ENCODE peak calls at places on chromosomes 6 and 20, in six cellular contexts. One of them, this sample, is unnamed. For H3K4me1, the result is how much of the 10 kb centered on the place peaks cover.

GRCh38 chr20:44552950-44553908 is 29.1 kb upstream of the PKIG start:
- ATAC-seq in heart left ventricle: peak
- ATAC-seq in HepG2: peak
- ATAC-seq in right lobe of liver: no peak
- ATAC-seq in K562: peak
- ATAC-seq in HCT116: peak
- ATAC-seq in this sample: peak

GRCh38 chr20:48823960-48824497 is 3.8 kb downstream of the PREX1 start:
- ATAC-seq in heart left ventricle: no peak
- ATAC-seq in HepG2: no peak
- ATAC-seq in right lobe of liver: no peak
- ATAC-seq in K562: no peak
- ATAC-seq in HCT116: no peak
- ATAC-seq in this sample: no peak

GRCh38 chr20:11296221-11296620 is 621.5 kb upstream of the BTBD3 start:
- ATAC-seq in heart left ventricle: no peak
- ATAC-seq in HepG2: no peak
- ATAC-seq in right lobe of liver: no peak
- ATAC-seq in K562: no peak
- ATAC-seq in HCT116: no peak
- ATAC-seq in this sample: no peak

GRCh38 chr20:38224534-38224933 is 36.0 kb downstream of the KIAA1755 start:
- ATAC-seq in heart left ventricle: no peak
- ATAC-seq in HepG2: no peak
- ATAC-seq in right lobe of liver: no peak
- ATAC-seq in K562: no peak
- ATAC-seq in HCT116: no peak
- ATAC-seq in this sample: no peak

GRCh38 chr20:34143951-34144350 is 31.9 kb upstream of the EIF2S2 start:
- ATAC-seq in heart left ventricle: no peak
- ATAC-seq in HepG2: peak
- ATAC-seq in right lobe of liver: peak
- ATAC-seq in K562: peak
- ATAC-seq in HCT116: no peak
- ATAC-seq in this sample: no peak

GRCh38 chr6:108275971-108276370 is 15.1 kb upstream of the SNX3 start:
- ATAC-seq in heart left ventricle: no peak
- ATAC-seq in HepG2: peak
- ATAC-seq in right lobe of liver: no peak
- ATAC-seq in K562: peak
- ATAC-seq in HCT116: no peak
- ATAC-seq in this sample: no peak

GRCh38 chr6:115216835-115217234 is 843.9 kb downstream of the FRK start:
- ATAC-seq in heart left ventricle: no peak
- ATAC-seq in HepG2: no peak
- ATAC-seq in right lobe of liver: no peak
- ATAC-seq in K562: no peak
- ATAC-seq in HCT116: no peak
- ATAC-seq in this sample: no peak

GRCh38 chr6:165181951-165182414 is 127.4 kb downstream of the C6orf118 start:
- ATAC-seq in heart left ventricle: no peak
- ATAC-seq in HepG2: no peak
- ATAC-seq in right lobe of liver: no peak
- ATAC-seq in K562: no peak
- ATAC-seq in HCT116: no peak
- ATAC-seq in this sample: no peak

GRCh38 chr20:21147593-21147992 is 21.7 kb downstream of the KIZ start:
- ATAC-seq in heart left ventricle: no peak
- ATAC-seq in HepG2: no peak
- ATAC-seq in right lobe of liver: no peak
- ATAC-seq in K562: no peak
- ATAC-seq in HCT116: no peak
- ATAC-seq in this sample: no peak

DNA sequence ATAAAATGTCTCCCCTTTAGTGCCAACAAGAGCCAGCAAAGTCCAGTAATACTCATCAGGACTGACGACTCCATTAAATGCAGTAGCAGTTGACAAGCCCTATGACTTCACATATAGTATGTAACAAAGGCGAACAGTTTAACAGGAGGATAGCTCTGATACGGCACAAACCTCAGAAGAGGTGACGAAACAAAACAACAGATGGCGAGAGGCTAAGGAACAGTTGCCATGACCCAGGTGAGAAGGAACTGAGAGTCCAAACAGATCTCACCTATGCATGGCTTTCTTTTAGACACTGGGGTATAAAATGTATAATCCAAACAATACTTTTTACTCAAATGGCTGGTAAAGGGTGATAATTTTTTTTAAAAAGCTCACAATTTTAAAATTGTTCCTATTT is 37.1 kb downstream of the SYNE1 start:
- ATAC-seq in heart left ventricle: no peak
- ATAC-seq in HepG2: no peak
- ATAC-seq in right lobe of liver: no peak
- ATAC-seq in K562: no peak
- ATAC-seq in HCT116: no peak
- ATAC-seq in this sample: no peak
- H3K4me1 ChIP-seq in heart left ventricle: under half
- H3K4me1 ChIP-seq in HepG2: under half
- H3K4me1 ChIP-seq in right lobe of liver: under half
- H3K4me1 ChIP-seq in K562: under half
- H3K4me1 ChIP-seq in HCT116: under half
- H3K4me1 ChIP-seq in this sample: under half

DNA sequence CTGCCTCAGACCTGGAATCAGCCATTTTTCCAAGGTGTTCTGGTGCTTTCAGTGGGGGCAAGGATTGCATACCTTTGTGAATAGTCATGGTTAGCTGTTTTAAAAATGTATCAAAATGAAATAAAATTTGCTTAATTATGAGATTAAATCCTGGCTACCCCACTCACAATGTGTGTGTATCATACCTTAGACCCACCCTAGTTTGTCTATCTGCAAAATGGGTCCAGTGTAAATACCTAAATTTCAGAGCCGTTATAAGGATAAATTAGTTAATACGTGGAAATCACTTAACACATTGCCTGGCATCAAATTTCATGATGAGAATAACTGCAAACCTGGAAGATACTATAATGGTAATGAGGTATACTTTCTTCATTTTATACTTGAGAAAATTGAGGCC is 3.0 kb upstream of the ZNF311 start:
- ATAC-seq in heart left ventricle: no peak
- ATAC-seq in HepG2: no peak
- ATAC-seq in right lobe of liver: no peak
- ATAC-seq in K562: no peak
- ATAC-seq in HCT116: no peak
- ATAC-seq in this sample: no peak
- TF ChIP-seq POLR2A in heart left ventricle: no peak
- TF ChIP-seq POLR2A in HepG2: no peak
- TF ChIP-seq POLR2A in right lobe of liver: no peak
- TF ChIP-seq POLR2A in K562: no peak
- TF ChIP-seq POLR2A in HCT116: no peak
- TF ChIP-seq POLR2A in this sample: no peak

GRCh38 chr6:93786474-93787330 is 367.3 kb upstream of the EPHA7 start:
- ATAC-seq in heart left ventricle: no peak
- ATAC-seq in HepG2: no peak
- ATAC-seq in right lobe of liver: no peak
- ATAC-seq in K562: no peak
- ATAC-seq in HCT116: no peak
- ATAC-seq in this sample: no peak
- H3K4me1 ChIP-seq in heart left ventricle: under half
- H3K4me1 ChIP-seq in HepG2: under half
- H3K4me1 ChIP-seq in right lobe of liver: under half
- H3K4me1 ChIP-seq in K562: under half
- H3K4me1 ChIP-seq in HCT116: under half
- H3K4me1 ChIP-seq in this sample: under half

DNA sequence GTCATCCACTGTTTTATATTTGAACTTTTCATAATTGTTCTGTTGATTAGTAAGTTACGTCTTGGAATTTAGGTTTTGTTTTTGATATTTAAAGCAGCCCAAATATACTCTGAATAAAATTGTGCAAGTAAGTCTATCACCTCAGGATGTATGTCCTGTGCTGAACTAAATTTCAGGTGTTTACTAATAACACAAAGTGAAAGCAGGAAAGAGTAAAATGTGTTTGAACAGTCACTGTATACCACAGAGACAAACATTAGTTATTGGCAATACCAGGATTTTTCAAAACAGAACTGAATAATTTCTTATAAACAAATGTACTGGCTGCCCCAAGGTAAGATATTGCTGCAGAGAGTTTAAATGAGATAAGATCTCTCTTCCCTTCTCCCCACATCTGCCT is 404.7 kb upstream of the RUNX2 start:
- ATAC-seq in heart left ventricle: no peak
- ATAC-seq in HepG2: no peak
- ATAC-seq in right lobe of liver: no peak
- ATAC-seq in K562: no peak
- ATAC-seq in HCT116: no peak
- ATAC-seq in this sample: no peak
- TF ChIP-seq POLR2A in heart left ventricle: no peak
- TF ChIP-seq POLR2A in HepG2: no peak
- TF ChIP-seq POLR2A in right lobe of liver: no peak
- TF ChIP-seq POLR2A in K562: no peak
- TF ChIP-seq POLR2A in HCT116: no peak
- TF ChIP-seq POLR2A in this sample: no peak

GRCh38 chr20:35729836-35730582 is 12.1 kb downstream of the RBM39 start:
- ATAC-seq in heart left ventricle: no peak
- ATAC-seq in HepG2: no peak
- ATAC-seq in right lobe of liver: no peak
- ATAC-seq in K562: no peak
- ATAC-seq in HCT116: no peak
- ATAC-seq in this sample: no peak

GRCh38 chr20:35731469-35731788 is 10.6 kb downstream of the RBM39 start:
- ATAC-seq in heart left ventricle: no peak
- ATAC-seq in HepG2: no peak
- ATAC-seq in right lobe of liver: no peak
- ATAC-seq in K562: no peak
- ATAC-seq in HCT116: no peak
- ATAC-seq in this sample: no peak

GRCh38 chr20:35732644-35732982 is 9.4 kb downstream of the RBM39 start:
- ATAC-seq in heart left ventricle: no peak
- ATAC-seq in HepG2: no peak
- ATAC-seq in right lobe of liver: no peak
- ATAC-seq in K562: no peak
- ATAC-seq in HCT116: no peak
- ATAC-seq in this sample: no peak

GRCh38 chr20:35730583-35731468 is 11.2 kb downstream of the RBM39 start:
- ATAC-seq in heart left ventricle: no peak
- ATAC-seq in HepG2: no peak
- ATAC-seq in right lobe of liver: no peak
- ATAC-seq in K562: no peak
- ATAC-seq in HCT116: no peak
- ATAC-seq in this sample: no peak

GRCh38 chr20:35731862-35732643 is 10.0 kb downstream of the RBM39 start:
- ATAC-seq in heart left ventricle: no peak
- ATAC-seq in HepG2: no peak
- ATAC-seq in right lobe of liver: no peak
- ATAC-seq in K562: no peak
- ATAC-seq in HCT116: no peak
- ATAC-seq in this sample: no peak
- H3K4me1 ChIP-seq in heart left ventricle: half or more
- H3K4me1 ChIP-seq in HepG2: half or more
- H3K4me1 ChIP-seq in right lobe of liver: under half
- H3K4me1 ChIP-seq in K562: under half
- H3K4me1 ChIP-seq in HCT116: under half
- H3K4me1 ChIP-seq in this sample: half or more

GRCh38 chr6:132797975-132798819 is at the start of gene SLC18B1:
- ATAC-seq in heart left ventricle: peak
- ATAC-seq in HepG2: no peak
- ATAC-seq in right lobe of liver: peak
- ATAC-seq in K562: no peak
- ATAC-seq in HCT116: no peak
- ATAC-seq in this sample: peak
- TF ChIP-seq POLR2A in heart left ventricle: no peak
- TF ChIP-seq POLR2A in HepG2: peak
- TF ChIP-seq POLR2A in right lobe of liver: no peak
- TF ChIP-seq POLR2A in K562: peak
- TF ChIP-seq POLR2A in HCT116: no peak
- TF ChIP-seq POLR2A in this sample: no peak

DNA sequence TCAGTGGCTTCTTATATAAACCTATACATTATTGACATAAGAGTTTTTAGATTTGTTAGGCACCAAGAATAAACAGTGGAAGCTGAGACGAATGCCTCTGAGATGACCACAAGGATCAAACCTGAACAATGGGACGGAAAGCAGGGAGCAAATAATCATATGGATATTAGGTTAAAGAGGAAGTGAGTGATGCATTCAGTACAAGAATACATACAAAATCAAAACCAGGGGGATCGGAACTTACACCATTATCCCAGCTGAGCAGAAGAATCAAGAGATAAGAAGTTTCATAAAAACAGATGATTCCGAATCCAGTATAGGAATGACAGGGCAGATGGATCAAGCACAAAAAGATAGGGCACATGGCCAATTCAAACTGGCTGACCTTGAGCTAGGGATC is 21.9 kb upstream of the CNKSR3 start:
- ATAC-seq in heart left ventricle: no peak
- ATAC-seq in HepG2: no peak
- ATAC-seq in right lobe of liver: no peak
- ATAC-seq in K562: no peak
- ATAC-seq in HCT116: no peak
- ATAC-seq in this sample: no peak
- H3K4me1 ChIP-seq in heart left ventricle: under half
- H3K4me1 ChIP-seq in HepG2: under half
- H3K4me1 ChIP-seq in right lobe of liver: under half
- H3K4me1 ChIP-seq in K562: under half
- H3K4me1 ChIP-seq in HCT116: under half
- H3K4me1 ChIP-seq in this sample: under half